ENCODE peak calls at places on chromosomes 5 and 9, in four cellular contexts. One of them, this sample, is unnamed.

GRCh38 chr5:146283344-146283761 is 55.3 kb upstream of the POU4F3 start:
- DNase-seq in upper lobe of left lung: no peak
- DNase-seq in HCT116: peak; percentile 86
- DNase-seq in suprapubic skin: no peak
- DNase-seq in this sample: no peak

GRCh38 chr9:134391319-134392231 is 65.3 kb downstream of the RXRA start:
- DNase-seq in suprapubic skin: no peak
- DNase-seq in upper lobe of left lung: no peak
- DNase-seq in HCT116: no peak
- DNase-seq in this sample: no peak

GRCh38 chr5:164360589-164360988 is 855.2 kb downstream of the MAT2B start:
- DNase-seq in HCT116: no peak
- DNase-seq in upper lobe of left lung: no peak
- DNase-seq in suprapubic skin: no peak
- DNase-seq in this sample: no peak

GRCh38 chr5:179224741-179225140 is 120.5 kb downstream of the ADAMTS2 start:
- DNase-seq in upper lobe of left lung: peak; percentile 6
- DNase-seq in HCT116: no peak
- DNase-seq in suprapubic skin: peak; percentile 23
- DNase-seq in this sample: no peak

GRCh38 chr5:137605377-137605776 is 106.3 kb upstream of the SPOCK1 start:
- DNase-seq in suprapubic skin: no peak
- DNase-seq in upper lobe of left lung: no peak
- DNase-seq in HCT116: no peak
- DNase-seq in this sample: no peak

GRCh38 chr5:71653119-71653518 is 66.0 kb upstream of the CARTPT start:
- DNase-seq in HCT116: no peak
- DNase-seq in upper lobe of left lung: no peak
- DNase-seq in suprapubic skin: no peak
- DNase-seq in this sample: peak; percentile 60

GRCh38 chr5:149759986-149760699 is 30.0 kb downstream of the PPARGC1B start:
- DNase-seq in HCT116: no peak
- DNase-seq in upper lobe of left lung: no peak
- DNase-seq in suprapubic skin: no peak
- DNase-seq in this sample: no peak

GRCh38 chr5:143120460-143121134 is 282.9 kb downstream of the NR3C1 start:
- DNase-seq in suprapubic skin: no peak
- DNase-seq in upper lobe of left lung: no peak
- DNase-seq in HCT116: no peak
- DNase-seq in this sample: no peak

GRCh38 chr9:113148996-113149960 is 1.5 kb upstream of the SLC31A2 start:
- DNase-seq in upper lobe of left lung: no peak
- DNase-seq in HCT116: no peak
- DNase-seq in suprapubic skin: no peak
- DNase-seq in this sample: no peak

GRCh38 chr5:39555788-39556187 is 131.0 kb upstream of the DAB2 start:
- DNase-seq in suprapubic skin: no peak
- DNase-seq in HCT116: no peak
- DNase-seq in upper lobe of left lung: no peak
- DNase-seq in this sample: no peak

GRCh38 chr5:59814563-59814872 is 79.0 kb downstream of the PDE4D start:
- DNase-seq in upper lobe of left lung: no peak
- DNase-seq in suprapubic skin: no peak
- DNase-seq in HCT116: no peak
- DNase-seq in this sample: no peak

GRCh38 chr5:8138884-8139283 is 269.9 kb downstream of the MTRR start:
- DNase-seq in HCT116: no peak
- DNase-seq in upper lobe of left lung: no peak
- DNase-seq in suprapubic skin: no peak
- DNase-seq in this sample: no peak

GRCh38 chr5:59322887-59323286 is 570.6 kb downstream of the PDE4D start:
- DNase-seq in suprapubic skin: no peak
- DNase-seq in upper lobe of left lung: no peak
- DNase-seq in HCT116: no peak
- DNase-seq in this sample: no peak

GRCh38 chr9:121972501-121972981 is 120.6 kb downstream of the TTLL11 start:
- DNase-seq in upper lobe of left lung: peak; percentile 89
- DNase-seq in suprapubic skin: no peak
- DNase-seq in HCT116: peak; percentile 66
- DNase-seq in this sample: peak; percentile 79

GRCh38 chr5:131984945-131985665 is 26.4 kb downstream of the ACSL6 start:
- DNase-seq in HCT116: no peak
- DNase-seq in upper lobe of left lung: no peak
- DNase-seq in suprapubic skin: no peak
- DNase-seq in this sample: no peak

GRCh38 chr5:157464518-157465171 is 4.6 kb downstream of the NIPAL4 start:
- DNase-seq in HCT116: peak; percentile 76
- DNase-seq in suprapubic skin: peak; percentile 82
- DNase-seq in upper lobe of left lung: peak; percentile 75
- DNase-seq in this sample: no peak

GRCh38 chr5:73096239-73096575 is 24.2 kb upstream of the TMEM171 start:
- DNase-seq in HCT116: no peak
- DNase-seq in upper lobe of left lung: no peak
- DNase-seq in suprapubic skin: no peak
- DNase-seq in this sample: no peak

GRCh38 chr9:10649076-10649475 is 36.3 kb upstream of the PTPRD start:
- DNase-seq in suprapubic skin: no peak
- DNase-seq in upper lobe of left lung: no peak
- DNase-seq in HCT116: no peak
- DNase-seq in this sample: no peak

GRCh38 chr9:126986506-126986951 is 71.9 kb downstream of the RALGPS1 start:
- DNase-seq in upper lobe of left lung: no peak
- DNase-seq in HCT116: peak; percentile 16
- DNase-seq in suprapubic skin: no peak
- DNase-seq in this sample: no peak

GRCh38 chr5:73378070-73378469 is 70.5 kb downstream of the FOXD1 start:
- DNase-seq in HCT116: no peak
- DNase-seq in suprapubic skin: no peak
- DNase-seq in upper lobe of left lung: no peak
- DNase-seq in this sample: no peak

GRCh38 chr9:114339130-114339908 is 9.7 kb downstream of the ORM2 start:
- DNase-seq in upper lobe of left lung: peak; percentile 61
- DNase-seq in HCT116: no peak
- DNase-seq in suprapubic skin: no peak
- DNase-seq in this sample: no peak

GRCh38 chr5:157143127-157143959 is 678 bp upstream of the MED7 start:
- DNase-seq in upper lobe of left lung: peak; percentile 39
- DNase-seq in HCT116: no peak
- DNase-seq in suprapubic skin: peak; percentile 83
- DNase-seq in this sample: no peak

GRCh38 chr9:124345063-124345462 is 70.2 kb downstream of the PSMB7 start:
- DNase-seq in HCT116: no peak
- DNase-seq in suprapubic skin: no peak
- DNase-seq in upper lobe of left lung: no peak
- DNase-seq in this sample: no peak

GRCh38 chr5:6819521-6819920 is 106.3 kb downstream of the TENT4A start:
- DNase-seq in HCT116: no peak
- DNase-seq in upper lobe of left lung: no peak
- DNase-seq in suprapubic skin: no peak
- DNase-seq in this sample: no peak

GRCh38 chr5:136011427-136012001 is 17.3 kb upstream of the TGFBI start:
- DNase-seq in suprapubic skin: no peak
- DNase-seq in upper lobe of left lung: no peak
- DNase-seq in HCT116: peak; percentile 16
- DNase-seq in this sample: no peak

GRCh38 chr5:181160144-181160754 is 12.9 kb downstream of the OR2V2 start:
- DNase-seq in HCT116: no peak
- DNase-seq in suprapubic skin: peak; percentile 81
- DNase-seq in upper lobe of left lung: no peak
- DNase-seq in this sample: no peak

GRCh38 chr5:62093981-62094380 is 212.0 kb upstream of the KIF2A start:
- DNase-seq in upper lobe of left lung: peak; percentile 36
- DNase-seq in suprapubic skin: no peak
- DNase-seq in HCT116: no peak
- DNase-seq in this sample: no peak

GRCh38 chr5:67695369-67695768 is 498.8 kb upstream of the CD180 start:
- DNase-seq in upper lobe of left lung: no peak
- DNase-seq in suprapubic skin: no peak
- DNase-seq in HCT116: no peak
- DNase-seq in this sample: no peak

GRCh38 chr5:148924817-148925216 is 98.4 kb downstream of the ADRB2 start:
- DNase-seq in HCT116: no peak
- DNase-seq in suprapubic skin: no peak
- DNase-seq in upper lobe of left lung: peak; percentile 68
- DNase-seq in this sample: peak; percentile 58

GRCh38 chr5:32068561-32068960 is 105.6 kb downstream of the GOLPH3 start:
- DNase-seq in upper lobe of left lung: no peak
- DNase-seq in suprapubic skin: no peak
- DNase-seq in HCT116: no peak
- DNase-seq in this sample: no peak

GRCh38 chr9:18544456-18544855 is 70.5 kb downstream of the ADAMTSL1 start:
- DNase-seq in suprapubic skin: no peak
- DNase-seq in HCT116: no peak
- DNase-seq in upper lobe of left lung: no peak
- DNase-seq in this sample: no peak

GRCh38 chr9:14526504-14526903 is 166.7 kb downstream of the ZDHHC21 start:
- DNase-seq in HCT116: no peak
- DNase-seq in suprapubic skin: no peak
- DNase-seq in upper lobe of left lung: no peak
- DNase-seq in this sample: no peak

GRCh38 chr5:156865427-156865826 is 15.3 kb downstream of the PPP1R2B start:
- DNase-seq in HCT116: no peak
- DNase-seq in upper lobe of left lung: no peak
- DNase-seq in suprapubic skin: no peak
- DNase-seq in this sample: no peak

GRCh38 chr5:66606713-66607112 is 10.5 kb downstream of the MAST4 start:
- DNase-seq in upper lobe of left lung: no peak
- DNase-seq in suprapubic skin: no peak
- DNase-seq in HCT116: no peak
- DNase-seq in this sample: no peak

GRCh38 chr9:34546834-34547827 is 24.3 kb upstream of the ENHO start:
- DNase-seq in suprapubic skin: peak; percentile 85
- DNase-seq in HCT116: peak; percentile 78
- DNase-seq in upper lobe of left lung: peak; percentile 48
- DNase-seq in this sample: no peak

GRCh38 chr9:96021616-96022444 is 146.3 kb downstream of the ERCC6L2 start:
- DNase-seq in suprapubic skin: no peak
- DNase-seq in HCT116: no peak
- DNase-seq in upper lobe of left lung: no peak
- DNase-seq in this sample: no peak

GRCh38 chr5:181224390-181225234 is 1.5 kb downstream of the TRIM41 start:
- DNase-seq in HCT116: no peak
- DNase-seq in suprapubic skin: no peak
- DNase-seq in upper lobe of left lung: no peak
- DNase-seq in this sample: no peak

GRCh38 chr9:69696802-69697201 is 24.6 kb upstream of the APBA1 start:
- DNase-seq in upper lobe of left lung: no peak
- DNase-seq in suprapubic skin: no peak
- DNase-seq in HCT116: no peak
- DNase-seq in this sample: no peak
- TF ChIP-seq POLR2AphosphoS5 in upper lobe of left lung: no peak
- TF ChIP-seq POLR2AphosphoS5 in suprapubic skin: no peak
- TF ChIP-seq POLR2AphosphoS5 in HCT116: no peak
- TF ChIP-seq POLR2AphosphoS5 in this sample: no peak

GRCh38 chr5:138936968-138937345 is 61.8 kb upstream of the LRRTM2 start:
- DNase-seq in suprapubic skin: no peak
- DNase-seq in upper lobe of left lung: no peak
- DNase-seq in HCT116: no peak
- DNase-seq in this sample: no peak

GRCh38 chr5:138935466-138935865 is 60.3 kb upstream of the LRRTM2 start:
- DNase-seq in suprapubic skin: no peak
- DNase-seq in upper lobe of left lung: peak; percentile 20
- DNase-seq in HCT116: no peak
- DNase-seq in this sample: no peak

GRCh38 chr5:138936225-138936967 is 61.3 kb upstream of the LRRTM2 start:
- DNase-seq in HCT116: no peak
- DNase-seq in suprapubic skin: no peak
- DNase-seq in upper lobe of left lung: peak; percentile 36
- DNase-seq in this sample: peak; percentile 37

GRCh38 chr5:138937392-138938387 is 62.6 kb upstream of the LRRTM2 start:
- DNase-seq in HCT116: no peak
- DNase-seq in upper lobe of left lung: peak; percentile 17
- DNase-seq in suprapubic skin: no peak
- DNase-seq in this sample: peak; percentile 14

DNA sequence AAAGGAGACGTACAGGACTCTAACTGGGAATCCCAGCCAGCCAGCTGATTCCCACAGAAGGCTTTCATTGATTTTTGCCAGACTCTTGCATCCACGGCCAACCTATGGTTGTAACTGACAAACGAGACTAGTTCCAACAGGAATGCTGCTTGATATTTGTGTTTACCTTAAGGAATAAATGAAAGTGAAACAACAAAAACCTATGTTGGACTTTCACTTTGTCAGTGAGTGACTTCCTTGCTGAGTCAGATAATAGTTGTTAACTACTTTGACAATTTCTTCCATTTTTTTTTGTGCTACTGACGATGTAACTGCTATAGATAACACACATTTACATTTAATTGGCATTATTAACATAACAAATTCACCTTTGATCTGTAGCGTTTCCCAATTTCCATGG is 63.4 kb upstream of the LRRTM2 start:
- DNase-seq in suprapubic skin: no peak
- DNase-seq in HCT116: no peak
- DNase-seq in upper lobe of left lung: no peak
- DNase-seq in this sample: no peak
- H3K27ac ChIP-seq in suprapubic skin: no peak overlapping the region
- H3K27ac ChIP-seq in HCT116: no peak overlapping the region
- H3K27ac ChIP-seq in upper lobe of left lung: no peak overlapping the region
- H3K27ac ChIP-seq in this sample: no peak overlapping the region

GRCh38 chr5:55226934-55227737 is at the start of gene MCIDAS:
- DNase-seq in HCT116: peak; percentile 64
- DNase-seq in suprapubic skin: no peak
- DNase-seq in upper lobe of left lung: no peak
- DNase-seq in this sample: no peak
- H3K4me3 ChIP-seq in HCT116: peak within 1 kb of the TSS; percentile 75
- H3K4me3 ChIP-seq in suprapubic skin: peak within 1 kb of the TSS; percentile 45
- H3K4me3 ChIP-seq in upper lobe of left lung: peak within 1 kb of the TSS; percentile 44
- H3K4me3 ChIP-seq in this sample: peak within 1 kb of the TSS; percentile 58

DNA sequence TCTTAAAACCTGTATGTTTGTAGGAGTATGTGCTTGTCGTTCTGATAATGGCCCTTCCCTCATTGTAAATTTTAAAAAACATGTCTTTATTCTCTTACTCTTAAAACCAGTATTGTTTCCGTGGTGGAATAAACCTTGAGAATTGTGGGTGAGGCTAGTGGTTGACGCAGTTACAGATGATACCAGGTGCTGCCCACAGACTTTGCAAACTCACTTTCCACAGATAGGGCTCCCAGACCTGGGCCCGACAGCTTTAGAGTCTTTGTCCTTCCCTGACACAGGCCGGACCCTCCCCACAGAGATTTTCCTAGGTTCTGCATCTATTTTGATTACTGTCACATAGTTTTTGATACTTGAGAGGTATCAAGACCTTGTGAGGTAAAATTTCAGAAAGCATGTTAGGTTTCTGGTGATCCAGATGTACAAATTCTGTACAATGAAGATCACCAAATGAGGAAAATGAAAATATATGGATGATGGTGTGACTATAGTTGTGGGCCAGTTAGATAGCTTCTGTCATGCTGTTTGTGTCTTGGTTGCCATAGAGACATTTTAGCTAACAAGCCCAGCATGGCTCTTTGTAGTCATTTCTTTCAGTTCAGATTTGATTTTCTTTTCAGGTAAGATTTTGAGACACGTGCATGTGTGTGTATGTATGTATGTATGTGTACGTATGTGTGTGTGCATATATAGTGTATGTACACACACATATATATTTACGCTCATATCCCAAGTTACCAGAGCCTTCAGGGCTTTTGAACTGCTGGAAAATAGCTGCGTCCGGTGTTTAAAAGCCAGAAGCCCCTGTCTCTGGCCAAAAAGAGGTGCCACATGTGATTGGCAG is 33.8 kb downstream of the DMRT1 start:
- DNase-seq in suprapubic skin: no peak
- DNase-seq in HCT116: no peak
- DNase-seq in upper lobe of left lung: no peak
- DNase-seq in this sample: no peak
- TF ChIP-seq POLR2AphosphoS5 in suprapubic skin: no peak
- TF ChIP-seq POLR2AphosphoS5 in HCT116: no peak
- TF ChIP-seq POLR2AphosphoS5 in upper lobe of left lung: no peak
- TF ChIP-seq POLR2AphosphoS5 in this sample: no peak